ENCODE peak calls at places on chromosomes 13 and 19, in six cellular contexts. Z is adipocyte; N is uterus; C is CD8-positive, alpha-beta memory T cell; X is IMR-90; J is right atrium auricular region. Q is an unnamed sample. For H3K36me3, the result is how much of the 10 kb centered on the place peaks cover.

GRCh38 chr13:72920097-72920496 is 138.2 kb downstream of the PIBF1 start:
- DNase-seq in X (peak), J (no peak), C (no peak), N (no peak), Z (no peak), Q (peak)

GRCh38 chr13:43908156-43909126 is 28.7 kb downstream of the LACC1 start:
- DNase-seq in J (no peak), C (no peak), N (no peak), X (peak), Z (peak), Q (peak)

GRCh38 chr19:12899891-12900518 is 9.0 kb downstream of the GCDH start:
- DNase-seq in N (no peak), X (no peak), C (no peak), Z (no peak), J (no peak), Q (no peak)

GRCh38 chr13:73998631-73999030 is 135.6 kb downstream of the KLF12 start:
- DNase-seq in J (no peak), C (no peak), X (no peak), N (no peak), Z (no peak), Q (no peak)

GRCh38 chr13:26965976-26966375 is 205.4 kb upstream of the GPR12 start:
- DNase-seq in X (peak), Z (peak), N (peak), J (no peak), C (no peak), Q (peak)

GRCh38 chr13:30577381-30577780 is 40.3 kb upstream of the USPL1 start:
- DNase-seq in J (no peak), C (peak), N (no peak), X (peak), Z (peak), Q (peak)

GRCh38 chr19:48661746-48662145 is 11.1 kb downstream of the NTN5 start:
- DNase-seq in N (no peak), Z (no peak), C (no peak), X (no peak), J (no peak), Q (no peak)

GRCh38 chr13:94674609-94675348 is 37.6 kb downstream of the SOX21 start:
- DNase-seq in C (peak), X (peak), N (no peak), Z (peak), J (no peak), Q (peak)

GRCh38 chr13:99605417-99606321 is 104.4 kb downstream of the TM9SF2 start:
- DNase-seq in Z (peak), C (peak), N (peak), J (no peak), X (no peak), Q (peak)

GRCh38 chr13:27667946-27668345 is 46.3 kb downstream of the POLR1D start:
- DNase-seq in C (no peak), Z (no peak), J (no peak), X (no peak), N (no peak), Q (peak)

GRCh38 chr19:5641171-5641570 is 18.3 kb downstream of the SAFB start:
- DNase-seq in Z (no peak), C (no peak), X (no peak), N (no peak), J (no peak), Q (no peak)

GRCh38 chr13:40933508-40933907 is 85.6 kb downstream of the ELF1 start:
- DNase-seq in J (no peak), X (no peak), C (no peak), Z (no peak), N (no peak), Q (no peak)

GRCh38 chr13:112042496-112042895 is 24.5 kb upstream of the SOX1 start:
- DNase-seq in Z (no peak), N (no peak), J (no peak), X (no peak), C (no peak), Q (peak)

GRCh38 chr19:52943884-52944643 is 18.6 kb downstream of the ZNF816 start:
- DNase-seq in C (no peak), X (no peak), N (no peak), Z (no peak), J (no peak), Q (no peak)

GRCh38 chr13:40672310-40673060 is 6.0 kb upstream of the FOXO1 start:
- DNase-seq in Z (peak), N (no peak), J (no peak), X (peak), C (no peak), Q (peak)

GRCh38 chr19:7618366-7618765 is 11.0 kb downstream of the XAB2 start:
- DNase-seq in J (no peak), N (no peak), C (no peak), Z (peak), X (no peak), Q (no peak)

GRCh38 chr13:90889906-90890305 is 457.6 kb upstream of the MIR17HG start:
- DNase-seq in N (no peak), C (no peak), J (no peak), Z (no peak), X (no peak), Q (no peak)

GRCh38 chr19:11268783-11269267 is 6.5 kb upstream of the DOCK6 start:
- DNase-seq in Z (peak), N (peak), C (no peak), X (peak), J (peak), Q (peak)

GRCh38 chr13:55199132-55199531 is 1941.6 kb upstream of the PRR20A start:
- DNase-seq in Z (no peak), N (no peak), X (no peak), J (no peak), C (no peak), Q (no peak)

GRCh38 chr13:94716016-94716415 is 3.7 kb upstream of the SOX21 start:
- DNase-seq in N (no peak), J (no peak), X (no peak), C (no peak), Z (no peak), Q (no peak)

GRCh38 chr19:58579473-58580142 is 6.5 kb upstream of the MZF1 start:
- DNase-seq in Z (no peak), N (no peak), J (no peak), C (no peak), X (no peak), Q (no peak)

GRCh38 chr19:48836089-48837017 is at the start of gene HSD17B14:
- DNase-seq in C (no peak), Z (peak), J (no peak), X (no peak), N (peak), Q (no peak)

GRCh38 chr19:38134538-38135149 is 89.4 kb downstream of the DPF1 start:
- DNase-seq in Z (peak), X (peak), J (no peak), N (no peak), C (no peak), Q (peak)

GRCh38 chr19:2167896-2168618 is 4.3 kb downstream of the DOT1L start:
- DNase-seq in J (peak), X (peak), C (no peak), Z (peak), N (peak), Q (peak)

GRCh38 chr13:31328549-31329229 is 128.9 kb downstream of the B3GLCT start:
- DNase-seq in C (no peak), N (no peak), J (no peak), Z (peak), X (peak), Q (no peak)

GRCh38 chr19:12733369-12733896 is 1.1 kb downstream of the TRIR start:
- DNase-seq in Z (peak), C (no peak), X (peak), J (no peak), N (no peak), Q (peak)

GRCh38 chr13:73466561-73466960 is 407.8 kb downstream of the KLF5 start:
- DNase-seq in C (no peak), Z (no peak), J (no peak), N (no peak), X (no peak), Q (no peak)

GRCh38 chr13:43269037-43269476 is 245.7 kb downstream of the DNAJC15 start:
- DNase-seq in N (peak), J (no peak), C (no peak), Z (peak), X (peak), Q (peak)

GRCh38 chr13:97224544-97225324 is 2.6 kb downstream of the MBNL2 start:
- DNase-seq in X (peak), J (no peak), N (no peak), C (no peak), Z (peak), Q (no peak)

GRCh38 chr13:79681069-79681468 is 200.1 kb downstream of the NDFIP2 start:
- DNase-seq in C (no peak), Z (no peak), X (no peak), J (no peak), N (no peak), Q (no peak)

GRCh38 chr13:85417807-85418206 is 381.4 kb downstream of the SLITRK6 start:
- DNase-seq in X (no peak), Z (no peak), N (no peak), C (no peak), J (no peak), Q (no peak)

GRCh38 chr19:31445406-31445805 is 96.2 kb upstream of the TSHZ3 start:
- DNase-seq in J (no peak), X (no peak), C (no peak), N (no peak), Z (no peak), Q (no peak)

GRCh38 chr13:110403721-110404120 is 96.6 kb downstream of the COL4A2 start:
- DNase-seq in C (no peak), J (no peak), X (peak), N (no peak), Z (no peak), Q (no peak)
- H3K36me3 ChIP-seq in C (under half), J (under half), X (under half), N (under half), Z (under half), Q (under half)

GRCh38 chr13:110719036-110719710 is 5.7 kb downstream of the ING1 start:
- DNase-seq in J (no peak), C (no peak), Z (no peak), N (no peak), X (no peak), Q (no peak)
- H3K4me3 ChIP-seq in J (no peak), C (no peak), Z (no peak), N (no peak), X (no peak), Q (no peak)

GRCh38 chr19:3455960-3456601 is 24.2 kb downstream of the SMIM24 start:
- DNase-seq in C (no peak), X (no peak), J (no peak), N (no peak), Z (no peak), Q (no peak)

GRCh38 chr19:3455393-3455955 is 24.9 kb downstream of the SMIM24 start:
- DNase-seq in X (no peak), J (no peak), N (no peak), C (no peak), Z (no peak), Q (no peak)

GRCh38 chr19:3452456-3453068 is 27.8 kb downstream of the SMIM24 start:
- DNase-seq in X (no peak), N (no peak), J (no peak), Z (no peak), C (no peak), Q (no peak)

GRCh38 chr19:3454656-3455392 is 25.5 kb downstream of the SMIM24 start:
- DNase-seq in N (no peak), X (no peak), C (no peak), Z (no peak), J (no peak), Q (no peak)

GRCh38 chr19:3453840-3454239 is 26.5 kb downstream of the SMIM24 start:
- DNase-seq in X (no peak), Z (no peak), C (no peak), J (no peak), N (no peak), Q (no peak)
- H3K36me3 ChIP-seq in X (half or more), Z (half or more), C (under half), J (half or more), N (under half), Q (under half)

GRCh38 chr19:42540071-42540553 is 11.8 kb upstream of the CEACAM1 start:
- DNase-seq in X (no peak), Z (no peak), N (no peak), J (no peak), C (no peak), Q (no peak)
- H3K4me3 ChIP-seq in X (no peak), Z (no peak), N (no peak), J (no peak), C (no peak), Q (no peak)

GRCh38 chr13:114268344-114269280 is 12.8 kb upstream of the UPF3A start:
- DNase-seq in N (no peak), Z (no peak), C (no peak), X (no peak), J (no peak), Q (no peak)
- H3K36me3 ChIP-seq in N (under half), Z (half or more), C (under half), X (under half), J (half or more), Q (half or more)

GRCh38 chr19:18557474-18558201 is at the start of gene KXD1:
- DNase-seq in X (peak), Z (peak), J (peak), C (peak), N (peak), Q (peak)

GRCh38 chr19:18558595-18558994 is 925 bp downstream of the KXD1 start:
- DNase-seq in Z (no peak), J (no peak), X (no peak), N (no peak), C (no peak), Q (no peak)

GRCh38 chr19:18562086-18562485 is 4.4 kb downstream of the KXD1 start:
- DNase-seq in N (no peak), C (no peak), X (no peak), J (peak), Z (peak), Q (no peak)

GRCh38 chr19:18558202-18558555 is 509 bp downstream of the KXD1 start:
- DNase-seq in N (no peak), J (no peak), X (no peak), Z (peak), C (no peak), Q (no peak)

DNA sequence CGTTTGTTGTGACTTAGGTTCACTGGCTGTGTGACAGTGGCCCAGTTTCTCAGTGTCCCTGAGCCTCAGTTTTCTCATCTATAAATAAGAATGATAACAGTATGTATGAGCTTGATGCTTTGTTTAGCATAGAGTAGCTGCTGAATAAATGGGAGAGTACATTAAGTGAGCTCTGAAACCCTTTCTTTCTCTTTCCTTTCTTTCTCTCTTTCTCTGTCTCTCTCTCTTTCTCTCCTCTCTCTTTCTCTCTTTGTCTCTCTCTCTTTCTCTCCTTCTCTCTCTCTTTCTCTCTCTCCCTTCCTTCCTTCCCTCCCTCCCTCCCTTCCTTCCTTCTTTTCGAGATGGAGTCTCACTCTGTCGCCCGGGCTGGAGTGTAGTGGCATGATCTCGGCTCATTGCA is 2.0 kb downstream of the KXD1 start:
- DNase-seq in N (no peak), C (no peak), J (no peak), X (no peak), Z (no peak), Q (no peak)
- H3K4me3 ChIP-seq in N (no peak), C (no peak), J (no peak), X (no peak), Z (no peak), Q (no peak)

GRCh38 chr13:106550570-106551135 is 15.2 kb upstream of the EFNB2 start:
- DNase-seq in J (no peak), C (no peak), N (no peak), X (no peak), Z (no peak), Q (no peak)
- H3K36me3 ChIP-seq in J (under half), C (under half), N (under half), X (under half), Z (under half), Q (half or more)

GRCh38 chr13:50847501-50847900 is 4.0 kb upstream of the DLEU7 start:
- DNase-seq in N (no peak), X (no peak), J (no peak), C (no peak), Z (no peak), Q (no peak)

GRCh38 chr13:50844181-50844875 is 836 bp upstream of the DLEU7 start:
- DNase-seq in Z (no peak), N (no peak), C (no peak), X (no peak), J (no peak), Q (no peak)

GRCh38 chr13:50850445-50850844 is 7.0 kb upstream of the DLEU7 start:
- DNase-seq in Z (no peak), N (no peak), J (no peak), X (no peak), C (no peak), Q (no peak)

GRCh38 chr13:50845211-50845610 is 1.7 kb upstream of the DLEU7 start:
- DNase-seq in Z (peak), N (no peak), C (no peak), X (no peak), J (no peak), Q (peak)

GRCh38 chr13:50846861-50847475 is 3.5 kb upstream of the DLEU7 start:
- DNase-seq in C (no peak), J (no peak), Z (no peak), X (no peak), N (no peak), Q (no peak)
- H3K4me3 ChIP-seq in C (no peak), J (no peak), Z (no peak), X (no peak), N (no peak), Q (no peak)

GRCh38 chr19:47351545-47351944 is 2.4 kb downstream of the DHX34 start:
- DNase-seq in J (no peak), X (peak), Z (peak), C (no peak), N (no peak), Q (peak)

GRCh38 chr19:47348819-47349795 is at the start of gene DHX34:
- DNase-seq in X (peak), Z (peak), N (peak), J (peak), C (peak), Q (peak)

GRCh38 chr19:47350599-47350998 is 1.5 kb downstream of the DHX34 start:
- DNase-seq in Z (no peak), C (no peak), X (no peak), N (no peak), J (no peak), Q (no peak)

GRCh38 chr19:47353307-47353712 is 4.2 kb downstream of the DHX34 start:
- DNase-seq in N (no peak), J (no peak), X (no peak), C (no peak), Z (no peak), Q (no peak)

DNA sequence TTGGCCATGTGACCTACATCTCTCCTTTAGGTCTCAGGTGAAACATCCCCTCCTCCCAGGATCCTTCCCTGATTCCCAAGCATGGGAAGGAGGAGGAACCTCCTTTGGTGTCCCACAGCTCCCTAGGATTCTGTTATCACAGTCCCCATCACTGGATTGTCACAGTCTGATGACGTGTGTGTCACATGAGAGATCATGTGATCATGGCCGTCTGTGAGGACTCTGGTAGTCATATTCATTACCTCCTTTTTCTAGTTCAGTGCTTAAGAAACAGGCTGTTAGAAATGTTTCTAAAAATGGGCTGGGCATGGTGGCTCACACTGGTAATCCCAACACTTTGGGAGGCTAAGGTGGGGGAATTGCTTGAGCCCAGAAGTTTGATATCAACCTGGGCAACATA is 3.0 kb downstream of the DHX34 start:
- DNase-seq in Z (no peak), C (no peak), X (no peak), J (no peak), N (no peak), Q (no peak)
- H3K36me3 ChIP-seq in Z (under half), C (under half), X (under half), J (under half), N (under half), Q (half or more)